ENCODE peak calls at places on chromosome 3, in ten cellular contexts. X is ovary, V is transverse colon, E is A549, R is SK-N-SH, D is stomach, U is sigmoid colon, S is H1, P is K562, Z is tibial nerve. M is an unnamed sample.

GRCh38 chr3:123343296-123344174 is 105.4 kb downstream of the ADCY5 start:
- DNase-seq in Z (no peak), U (peak), E (no peak), R (no peak), X (peak), S (no peak), P (no peak), V (no peak), D (no peak), M (peak)

GRCh38 chr3:11624704-11625375 is 18.9 kb downstream of the VGLL4 start:
- DNase-seq in P (no peak), E (no peak), V (no peak), Z (no peak), S (no peak), R (no peak), X (no peak), D (no peak), U (no peak), M (no peak)

GRCh38 chr3:98657429-98657828 is 64.0 kb upstream of the CPOX start:
- DNase-seq in V (peak), X (no peak), P (no peak), U (no peak), E (peak), Z (no peak), S (peak), R (peak), D (peak), M (no peak)

GRCh38 chr3:72836923-72837322 is 11.3 kb downstream of the SHQ1 start:
- DNase-seq in P (no peak), S (no peak), D (peak), X (peak), Z (no peak), V (peak), U (peak), R (no peak), E (no peak), M (no peak)

GRCh38 chr3:152193673-152194267 is 75.0 kb upstream of the MBNL1 start:
- DNase-seq in P (no peak), Z (no peak), D (no peak), S (no peak), E (no peak), U (no peak), R (no peak), X (no peak), V (no peak), M (no peak)

GRCh38 chr3:52405066-52405465 is 39.8 kb downstream of the SEMA3G start:
- DNase-seq in P (no peak), D (no peak), X (peak), U (peak), S (no peak), Z (no peak), R (peak), E (no peak), V (no peak), M (no peak)

GRCh38 chr3:140629351-140630137 is 48.3 kb upstream of the TRIM42 start:
- DNase-seq in Z (no peak), D (no peak), U (no peak), R (no peak), V (no peak), E (peak), P (no peak), S (no peak), X (no peak), M (no peak)

GRCh38 chr3:149391960-149392359 is 14.5 kb upstream of the TM4SF1 start:
- DNase-seq in E (no peak), U (no peak), X (no peak), P (no peak), D (no peak), R (no peak), S (no peak), Z (no peak), V (no peak), M (no peak)

GRCh38 chr3:11136871-11137626 is 17.2 kb upstream of the HRH1 start:
- DNase-seq in R (peak), S (no peak), Z (peak), D (no peak), P (peak), X (no peak), U (peak), V (peak), E (peak), M (no peak)

GRCh38 chr3:177336841-177337430 is 139.7 kb upstream of the TBL1XR1 start:
- DNase-seq in U (no peak), P (no peak), R (no peak), V (no peak), Z (no peak), E (no peak), S (peak), X (no peak), D (no peak), M (no peak)

GRCh38 chr3:89847955-89848354 is 740.5 kb downstream of the EPHA3 start:
- DNase-seq in D (no peak), E (no peak), R (no peak), Z (no peak), V (no peak), S (no peak), U (no peak), X (no peak), P (no peak), M (no peak)

GRCh38 chr3:45659661-45660566 is 29.3 kb upstream of the SACM1L start:
- DNase-seq in Z (peak), P (peak), X (peak), S (peak), V (peak), U (peak), R (peak), E (peak), D (peak), M (peak)

GRCh38 chr3:98563661-98564281 is 29.6 kb downstream of the CPOX start:
- DNase-seq in R (no peak), P (no peak), V (no peak), U (no peak), Z (no peak), S (no peak), E (no peak), D (no peak), X (no peak), M (no peak)

GRCh38 chr3:149592758-149593240 is 65.0 kb downstream of the WWTR1 start:
- DNase-seq in D (no peak), R (no peak), V (no peak), S (no peak), Z (no peak), U (no peak), X (peak), P (no peak), E (no peak), M (no peak)

GRCh38 chr3:134667956-134668355 is 17.1 kb upstream of the KY start:
- DNase-seq in Z (no peak), E (no peak), P (no peak), D (no peak), R (no peak), U (no peak), V (no peak), X (no peak), S (no peak), M (no peak)

GRCh38 chr3:41364736-41365135 is 165.4 kb downstream of the CTNNB1 start:
- DNase-seq in P (no peak), S (no peak), Z (no peak), X (no peak), D (no peak), U (no peak), R (no peak), E (no peak), V (no peak), M (no peak)

GRCh38 chr3:106078635-106079034 is 209.8 kb upstream of the CBLB start:
- DNase-seq in U (no peak), E (no peak), S (no peak), R (no peak), X (no peak), P (no peak), D (no peak), Z (no peak), V (no peak), M (no peak)

GRCh38 chr3:182565916-182566524 is 227.3 kb upstream of the ATP11B start:
- DNase-seq in D (no peak), P (no peak), X (no peak), V (no peak), E (no peak), R (no peak), S (no peak), Z (no peak), U (no peak), M (no peak)

GRCh38 chr3:195896361-195897080 is 11.8 kb downstream of the TNK2 start:
- DNase-seq in V (no peak), X (peak), P (peak), Z (no peak), R (peak), S (peak), E (peak), D (no peak), U (peak), M (no peak)

GRCh38 chr3:48478631-48479555 is 25.1 kb downstream of the SHISA5 start:
- DNase-seq in S (no peak), X (no peak), P (no peak), V (no peak), Z (no peak), E (no peak), R (no peak), D (no peak), U (no peak), M (no peak)

GRCh38 chr3:5122741-5123706 is 932 bp downstream of the ARL8B start:
- DNase-seq in S (peak), P (no peak), X (peak), E (peak), Z (peak), U (peak), R (peak), D (peak), V (peak), M (peak)

GRCh38 chr3:11015369-11015768 is 22.8 kb downstream of the SLC6A1 start:
- DNase-seq in U (no peak), E (no peak), S (no peak), V (no peak), D (no peak), X (no peak), R (no peak), Z (no peak), P (no peak), M (no peak)

GRCh38 chr3:71710906-71711494 is 14.2 kb downstream of the EIF4E3 start:
- DNase-seq in E (peak), D (no peak), V (no peak), X (no peak), S (no peak), U (no peak), R (peak), P (peak), Z (no peak), M (no peak)

GRCh38 chr3:161560006-161560637 is 63.5 kb downstream of the OTOL1 start:
- DNase-seq in V (peak), E (peak), X (no peak), Z (peak), U (peak), R (peak), P (peak), S (peak), D (peak), M (no peak)

GRCh38 chr3:86930831-86931230 is 60.1 kb downstream of the VGLL3 start:
- DNase-seq in U (no peak), S (no peak), Z (no peak), D (no peak), E (no peak), V (no peak), X (no peak), R (no peak), P (no peak), M (no peak)

GRCh38 chr3:166554006-166554405 is 716.8 kb upstream of the BCHE start:
- DNase-seq in D (no peak), Z (no peak), E (no peak), V (no peak), X (no peak), S (no peak), U (no peak), R (no peak), P (no peak), M (no peak)

GRCh38 chr3:121970047-121970446 is 52.0 kb downstream of the ILDR1 start:
- DNase-seq in R (no peak), D (no peak), X (no peak), P (no peak), S (no peak), V (no peak), U (no peak), Z (no peak), E (no peak), M (no peak)

GRCh38 chr3:156356537-156357363 is 198.2 kb downstream of the SSR3 start:
- DNase-seq in P (no peak), S (no peak), Z (no peak), D (no peak), U (no peak), V (no peak), X (no peak), R (no peak), E (no peak), M (no peak)

GRCh38 chr3:120678331-120678845 is 3.7 kb downstream of the HGD start:
- DNase-seq in E (peak), X (peak), R (no peak), U (no peak), D (peak), Z (peak), V (peak), S (no peak), P (no peak), M (no peak)

GRCh38 chr3:98561727-98562521 is 30.1 kb downstream of the GPR15 start:
- DNase-seq in X (no peak), S (no peak), D (no peak), U (no peak), R (no peak), P (no peak), E (no peak), Z (no peak), V (no peak), M (no peak)

GRCh38 chr3:177633671-177634207 is 436.5 kb upstream of the TBL1XR1 start:
- DNase-seq in R (no peak), U (no peak), X (no peak), E (peak), D (no peak), V (no peak), S (no peak), P (no peak), Z (no peak), M (no peak)

GRCh38 chr3:100080573-100080972 is 33.7 kb downstream of the FILIP1L start:
- DNase-seq in E (peak), P (no peak), Z (no peak), V (no peak), U (no peak), X (no peak), D (no peak), R (no peak), S (no peak), M (no peak)

GRCh38 chr3:127091376-127091775 is 101.6 kb upstream of the PRR23E start:
- DNase-seq in R (no peak), V (no peak), X (no peak), S (no peak), P (no peak), D (no peak), E (no peak), Z (no peak), U (no peak), M (no peak)

GRCh38 chr3:129425213-129425612 is 3.2 kb downstream of the EFCAB12 start:
- DNase-seq in X (no peak), E (no peak), S (no peak), U (no peak), V (no peak), R (no peak), P (no peak), D (no peak), Z (no peak), M (no peak)

GRCh38 chr3:89098964-89099585 is 8.3 kb upstream of the EPHA3 start:
- DNase-seq in Z (peak), P (peak), R (peak), E (peak), U (no peak), D (peak), S (peak), V (peak), X (no peak), M (no peak)

GRCh38 chr3:187900961-187901755 is 155.9 kb upstream of the BCL6 start:
- DNase-seq in V (no peak), S (no peak), U (no peak), R (no peak), X (no peak), Z (no peak), E (no peak), P (no peak), D (no peak), M (no peak)

GRCh38 chr3:49930922-49931321 is 1.3 kb upstream of the MON1A start:
- DNase-seq in S (peak), X (peak), P (peak), V (peak), U (no peak), Z (no peak), R (no peak), E (peak), D (no peak), M (no peak)

GRCh38 chr3:123086110-123086642 is 19.4 kb downstream of the PDIA5 start:
- DNase-seq in D (no peak), P (no peak), S (no peak), Z (no peak), X (no peak), V (no peak), R (no peak), U (no peak), E (no peak), M (no peak)

DNA sequence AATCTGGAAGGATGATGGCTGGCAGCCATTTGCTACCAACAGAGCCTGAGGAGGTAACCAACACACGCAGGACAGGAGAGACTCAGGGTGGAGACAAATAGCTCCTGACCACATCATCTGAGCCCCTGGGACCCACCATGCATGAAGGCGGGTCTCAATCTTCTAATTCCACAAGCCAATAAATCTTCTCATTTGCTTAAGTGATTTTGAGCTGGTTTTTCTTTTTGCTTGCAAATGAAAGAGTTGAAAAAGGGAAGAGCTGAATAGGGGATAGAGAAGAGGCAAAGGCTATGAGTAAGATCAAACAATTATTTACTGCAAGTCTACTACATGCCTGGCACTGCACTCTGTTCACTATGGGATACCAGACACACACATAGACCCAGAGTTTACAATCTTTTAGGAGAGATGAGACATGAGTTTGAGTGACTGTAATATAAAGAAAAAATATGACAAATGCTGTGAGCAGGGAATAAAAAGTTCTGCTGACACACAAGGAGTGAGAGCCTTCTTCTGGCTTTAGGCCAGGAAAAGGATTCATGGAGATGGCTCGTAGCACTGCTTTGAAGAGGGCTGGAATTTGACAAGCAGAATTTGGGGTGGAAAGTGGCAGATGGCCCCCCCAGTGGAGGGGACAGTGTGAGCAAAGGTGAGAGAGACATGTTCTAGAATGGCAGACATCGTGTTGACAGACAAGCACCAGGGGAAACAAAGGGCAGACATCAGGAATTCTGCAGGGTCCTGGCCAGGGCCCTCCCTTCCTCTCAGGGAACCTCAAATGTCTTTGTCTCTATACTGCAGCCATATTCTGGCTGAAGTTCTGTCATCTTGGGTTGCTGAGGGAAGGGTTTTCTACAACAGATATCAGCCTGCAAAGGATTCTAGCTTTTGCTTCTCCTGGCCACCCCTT is 69.8 kb upstream of the WNT5A start:
- DNase-seq in D (no peak), V (no peak), P (no peak), U (no peak), X (no peak), R (no peak), Z (no peak), S (no peak), E (no peak), M (no peak)
- TF ChIP-seq EP300 in D (no peak), V (no peak), P (no peak), U (no peak), X (no peak), R (no peak), Z (no peak), S (no peak), E (no peak), M (no peak)

DNA sequence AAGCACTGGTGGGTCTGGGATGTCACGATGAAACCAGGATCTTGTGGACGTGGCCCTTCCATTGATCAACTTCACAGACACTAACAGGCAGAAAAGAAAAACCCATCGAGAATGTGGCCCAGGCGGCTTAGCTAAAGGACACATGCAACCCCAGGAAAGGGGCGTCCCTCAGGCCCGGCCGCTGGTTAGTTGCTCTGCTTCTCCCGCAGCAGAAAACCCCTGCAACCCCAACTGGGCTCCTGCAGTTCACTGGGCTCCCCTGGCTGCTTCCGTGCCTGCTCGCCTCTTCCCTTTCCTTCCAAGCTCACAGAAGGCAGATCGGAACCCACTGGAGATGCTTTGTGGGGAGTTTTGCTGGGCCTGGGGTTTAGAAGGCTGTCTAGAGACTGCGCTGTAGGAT is 1.1 kb downstream of the GASK1A start:
- DNase-seq in E (no peak), R (no peak), D (no peak), P (no peak), X (no peak), S (no peak), Z (no peak), U (no peak), V (no peak), M (no peak)
- TF ChIP-seq EP300 in E (no peak), R (no peak), D (no peak), P (no peak), X (no peak), S (no peak), Z (no peak), U (no peak), V (no peak), M (no peak)

GRCh38 chr3:132254076-132254755 is 63.0 kb upstream of the ACP3 start:
- DNase-seq in Z (no peak), R (no peak), V (no peak), E (no peak), P (no peak), D (no peak), X (no peak), U (no peak), S (no peak), M (no peak)

GRCh38 chr3:132248490-132248889 is 68.7 kb upstream of the ACP3 start:
- DNase-seq in S (no peak), D (no peak), V (no peak), R (no peak), E (no peak), U (no peak), Z (no peak), P (no peak), X (no peak), M (no peak)

GRCh38 chr3:132255041-132255745 is 62.0 kb upstream of the ACP3 start:
- DNase-seq in E (peak), R (no peak), D (no peak), Z (no peak), S (no peak), P (no peak), U (no peak), V (no peak), X (no peak), M (no peak)

GRCh38 chr3:132256984-132257383 is 60.2 kb upstream of the ACP3 start:
- DNase-seq in P (no peak), D (peak), E (peak), X (peak), R (peak), S (peak), Z (no peak), V (peak), U (no peak), M (no peak)

DNA sequence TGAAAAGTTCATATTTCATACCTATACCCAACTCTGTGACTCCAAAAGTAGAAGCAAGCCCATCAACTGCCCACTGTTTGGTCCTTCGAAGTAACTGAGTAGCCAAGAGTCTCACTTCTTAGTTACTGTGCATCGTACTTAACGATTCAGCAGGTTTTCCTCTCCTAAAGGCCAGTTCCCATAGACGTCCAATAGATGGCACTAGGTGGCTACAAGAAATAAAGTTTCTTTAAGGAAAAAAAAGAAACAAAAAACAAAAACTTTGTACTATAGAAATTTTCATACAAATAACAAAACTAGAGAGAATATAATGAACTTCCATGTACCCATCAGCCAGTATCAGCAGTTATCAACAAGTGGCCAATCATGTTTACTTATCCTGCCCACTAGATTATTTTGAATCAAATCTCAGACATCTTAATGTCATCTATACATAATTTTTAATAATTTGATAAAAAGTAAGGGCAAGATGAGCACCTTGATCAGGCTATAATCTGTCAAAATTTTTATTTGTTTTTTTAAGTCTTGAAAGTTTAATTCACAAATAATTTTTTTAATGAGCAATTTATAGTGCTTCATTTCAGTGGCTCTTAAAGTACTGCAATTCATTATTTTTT is 63.8 kb upstream of the ACP3 start:
- DNase-seq in U (no peak), V (peak), Z (peak), P (no peak), X (no peak), S (no peak), E (peak), D (no peak), R (peak), M (no peak)
- TF ChIP-seq EP300 in U (no peak), V (no peak), Z (no peak), P (no peak), X (no peak), S (no peak), E (no peak), D (no peak), R (no peak), M (no peak)

GRCh38 chr3:188943591-188943990 is 228.2 kb upstream of the TPRG1 start:
- DNase-seq in E (no peak), R (no peak), S (no peak), D (no peak), P (no peak), X (no peak), U (no peak), Z (no peak), V (no peak), M (no peak)
- TF ChIP-seq EP300 in E (no peak), R (no peak), S (no peak), D (no peak), P (no peak), X (no peak), U (no peak), Z (no peak), V (no peak), M (no peak)